ENCODE peak calls at places on chromosomes 2 and 18, in nine cellular contexts. W is esophagus squamous epithelium, N is HCT116, L is mesenchymal stem cell, P is A549, D is lower lobe of right lung, O is cardiac muscle cell, F is transverse colon, Y is pancreas. H is an unnamed sample.

GRCh38 chr2:226838758-226839555 is 3.1 kb downstream of the RHBDD1 start:
- DNase-seq in W (no peak), N (no peak), L (peak), P (no peak), D (no peak), O (no peak), F (no peak), Y (no peak), H (no peak)

GRCh38 chr2:207854484-207855386 is 85.0 kb upstream of the FZD5 start:
- DNase-seq in W (no peak), N (no peak), L (no peak), P (no peak), D (no peak), O (no peak), F (no peak), Y (no peak), H (no peak)

GRCh38 chr18:22667616-22668422 is 250.1 kb upstream of the CTAGE1 start:
- DNase-seq in W (no peak), N (peak), L (peak), P (peak), D (no peak), O (no peak), F (no peak), Y (no peak), H (no peak)

GRCh38 chr2:47230418-47230817 is 75.3 kb upstream of the STPG4 start:
- DNase-seq in W (no peak), N (no peak), L (peak), P (no peak), D (no peak), O (no peak), F (peak), Y (no peak), H (peak)

GRCh38 chr18:42306208-42306980 is 351.4 kb downstream of the PIK3C3 start:
- DNase-seq in W (no peak), N (no peak), L (peak), P (no peak), D (no peak), O (no peak), F (no peak), Y (no peak), H (no peak)

GRCh38 chr18:5417342-5417741 is 121.8 kb upstream of the ZBTB14 start:
- DNase-seq in W (no peak), N (no peak), L (peak), P (no peak), D (no peak), O (peak), F (no peak), Y (no peak), H (peak)

GRCh38 chr2:173734686-173735308 is 230.4 kb downstream of the SP3 start:
- DNase-seq in W (no peak), N (no peak), L (no peak), P (no peak), D (no peak), O (no peak), F (no peak), Y (no peak), H (no peak)

GRCh38 chr2:184394642-184395041 is 203.7 kb upstream of the ZNF804A start:
- DNase-seq in W (no peak), N (no peak), L (no peak), P (no peak), D (no peak), O (no peak), F (no peak), Y (no peak), H (no peak)

GRCh38 chr2:71277536-71278103 is 50.7 kb upstream of the PAIP2B start:
- DNase-seq in W (no peak), N (peak), L (peak), P (peak), D (peak), O (peak), F (peak), Y (peak), H (peak)

GRCh38 chr2:134282638-134283400 is 28.9 kb downstream of the MGAT5 start:
- DNase-seq in W (no peak), N (no peak), L (peak), P (no peak), D (no peak), O (no peak), F (no peak), Y (no peak), H (no peak)

GRCh38 chr2:137729305-137729704 is 235.0 kb upstream of the HNMT start:
- DNase-seq in W (no peak), N (no peak), L (no peak), P (no peak), D (no peak), O (no peak), F (no peak), Y (no peak), H (no peak)

GRCh38 chr2:70094171-70094977 is 7.1 kb downstream of the PCBP1 start:
- DNase-seq in W (no peak), N (no peak), L (no peak), P (no peak), D (no peak), O (no peak), F (no peak), Y (no peak), H (no peak)

GRCh38 chr2:176188218-176188968 is at the start of gene HOXD1:
- DNase-seq in W (no peak), N (no peak), L (no peak), P (peak), D (peak), O (no peak), F (peak), Y (peak), H (no peak)

GRCh38 chr2:121902171-121902591 is 146.7 kb downstream of the TSN start:
- DNase-seq in W (no peak), N (no peak), L (no peak), P (no peak), D (no peak), O (no peak), F (no peak), Y (no peak), H (no peak)

GRCh38 chr2:228048838-228049490 is 132.5 kb downstream of the SPHKAP start:
- DNase-seq in W (no peak), N (peak), L (peak), P (peak), D (no peak), O (peak), F (peak), Y (no peak), H (no peak)

GRCh38 chr2:25829377-25829704 is 48.9 kb downstream of the ASXL2 start:
- DNase-seq in W (no peak), N (no peak), L (no peak), P (no peak), D (no peak), O (no peak), F (no peak), Y (no peak), H (no peak)

GRCh38 chr2:80501874-80502624 is 197.5 kb upstream of the LRRTM1 start:
- DNase-seq in W (no peak), N (no peak), L (no peak), P (no peak), D (no peak), O (no peak), F (no peak), Y (no peak), H (no peak)

GRCh38 chr18:58150772-58151171 is 106.7 kb downstream of the NEDD4L start:
- DNase-seq in W (no peak), N (no peak), L (no peak), P (no peak), D (no peak), O (no peak), F (no peak), Y (no peak), H (no peak)

DNA sequence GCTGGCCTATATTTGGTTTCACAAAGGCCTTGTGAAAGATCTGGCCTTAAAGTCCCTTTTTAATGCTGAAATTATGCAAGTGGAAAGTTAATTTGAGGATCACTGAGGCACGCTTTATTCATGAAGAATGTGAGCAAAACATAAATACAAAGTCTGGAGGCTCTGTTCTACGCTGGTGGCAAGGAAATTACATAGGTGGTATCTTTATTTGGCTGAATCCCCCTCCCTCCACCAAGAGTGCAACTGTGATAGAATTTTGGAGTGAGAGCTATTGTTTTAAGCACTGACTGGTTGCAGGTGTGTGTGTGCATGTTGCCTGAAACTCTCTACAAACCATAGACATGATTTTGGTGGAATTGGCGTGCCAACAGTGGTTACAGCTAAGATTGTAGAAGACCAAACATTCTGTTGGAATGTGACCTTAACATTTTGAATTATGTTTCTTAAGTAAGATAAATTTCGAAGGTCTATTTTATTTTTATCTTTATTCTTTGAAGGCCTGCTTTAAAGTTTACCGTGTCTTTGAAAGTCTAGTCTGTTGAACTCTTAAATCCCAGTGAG is 114.3 kb downstream of the SPTBN1 start:
- DNase-seq in W (no peak), N (no peak), L (no peak), P (no peak), D (no peak), O (no peak), F (no peak), Y (no peak), H (no peak)
- H3K4me3 ChIP-seq in W (no peak), N (no peak), L (no peak), P (peak), D (no peak), O (no peak), F (no peak), Y (no peak), H (no peak)

DNA sequence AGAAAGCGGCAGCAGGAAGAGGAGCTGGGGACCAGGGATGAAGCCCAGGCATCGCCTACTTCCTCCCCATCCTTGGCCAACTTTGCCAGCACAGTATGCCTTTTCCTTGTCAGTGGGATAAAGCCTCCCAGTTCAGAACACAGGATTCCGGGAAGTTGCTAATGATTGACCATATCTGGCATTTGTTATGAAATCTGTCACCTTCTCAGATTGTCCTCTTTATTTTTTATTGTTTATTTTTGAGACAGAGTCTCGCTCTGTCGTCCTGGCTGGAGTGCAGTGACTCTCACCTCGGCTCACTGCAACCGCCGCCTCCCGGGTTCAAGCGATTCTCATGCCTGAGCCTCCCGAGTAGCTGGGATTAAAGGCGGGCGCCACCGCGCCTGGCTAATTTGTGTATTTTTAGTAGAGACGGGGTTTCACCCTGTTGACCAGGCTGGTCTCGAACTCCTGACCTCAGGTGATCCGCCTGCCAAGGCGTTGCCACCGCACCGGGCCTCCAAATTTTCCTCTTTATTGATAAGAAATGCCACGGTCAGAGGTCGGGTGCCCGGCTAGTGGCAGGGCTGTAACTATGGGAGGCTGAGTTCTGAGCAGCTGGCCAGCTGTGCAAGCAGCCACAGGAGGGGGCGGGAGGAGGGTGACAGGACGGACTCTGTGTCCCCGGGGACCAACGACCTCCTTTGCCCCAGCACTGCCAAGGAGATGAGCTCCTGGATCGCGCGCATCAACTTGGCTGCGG is 24.4 kb downstream of the PSD4 start:
- DNase-seq in W (no peak), N (no peak), L (no peak), P (no peak), D (no peak), O (no peak), F (no peak), Y (no peak), H (no peak)
- H3K4me3 ChIP-seq in W (peak), N (peak), L (peak), P (peak), D (peak), O (peak), F (peak), Y (peak), H (peak)

GRCh38 chr2:34099377-34099776 is 500.3 kb upstream of the FAM98A start:
- DNase-seq in W (no peak), N (no peak), L (no peak), P (no peak), D (no peak), O (no peak), F (no peak), Y (no peak), H (no peak)

GRCh38 chr2:34105015-34105767 is 506.1 kb upstream of the FAM98A start:
- DNase-seq in W (no peak), N (no peak), L (peak), P (no peak), D (no peak), O (no peak), F (no peak), Y (no peak), H (no peak)

GRCh38 chr2:34104601-34105000 is 505.5 kb upstream of the FAM98A start:
- DNase-seq in W (no peak), N (no peak), L (peak), P (no peak), D (no peak), O (no peak), F (no peak), Y (no peak), H (no peak)

GRCh38 chr2:34103437-34103836 is 504.3 kb upstream of the FAM98A start:
- DNase-seq in W (no peak), N (no peak), L (no peak), P (no peak), D (no peak), O (no peak), F (no peak), Y (no peak), H (no peak)

DNA sequence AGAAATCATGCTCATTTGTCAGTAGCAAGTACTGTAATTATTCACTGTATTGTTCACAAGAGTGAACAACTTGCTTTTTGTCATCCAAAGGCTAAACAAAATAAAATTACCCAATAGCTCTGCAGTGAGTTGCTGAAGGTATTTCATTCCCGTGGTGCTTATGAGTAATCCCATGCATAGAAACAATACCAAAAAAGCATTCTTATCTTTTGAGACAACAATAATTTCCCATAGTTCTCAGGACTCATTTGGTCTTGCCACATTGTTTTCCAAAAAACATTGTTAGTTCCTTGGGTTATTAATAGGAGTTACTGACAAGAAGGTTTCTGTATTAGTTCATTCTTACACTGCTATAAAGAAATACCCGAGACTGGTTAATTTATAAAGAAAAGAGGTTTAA is 503.3 kb upstream of the FAM98A start:
- DNase-seq in W (no peak), N (no peak), L (no peak), P (no peak), D (no peak), O (no peak), F (no peak), Y (no peak), H (no peak)
- H3K4me3 ChIP-seq in W (no peak), N (no peak), L (no peak), P (no peak), D (no peak), O (no peak), F (no peak), Y (no peak), H (no peak)

GRCh38 chr2:148509703-148510036 is 134.9 kb upstream of the EPC2 start:
- DNase-seq in W (no peak), N (no peak), L (no peak), P (no peak), D (no peak), O (no peak), F (no peak), Y (no peak), H (no peak)

GRCh38 chr2:148511883-148512282 is 132.7 kb upstream of the EPC2 start:
- DNase-seq in W (no peak), N (no peak), L (no peak), P (no peak), D (no peak), O (no peak), F (no peak), Y (no peak), H (no peak)

GRCh38 chr2:148507970-148508369 is 136.6 kb upstream of the EPC2 start:
- DNase-seq in W (no peak), N (no peak), L (no peak), P (no peak), D (no peak), O (peak), F (no peak), Y (no peak), H (no peak)

GRCh38 chr2:148513425-148513824 is 131.1 kb upstream of the EPC2 start:
- DNase-seq in W (no peak), N (no peak), L (no peak), P (no peak), D (no peak), O (no peak), F (no peak), Y (no peak), H (no peak)

DNA sequence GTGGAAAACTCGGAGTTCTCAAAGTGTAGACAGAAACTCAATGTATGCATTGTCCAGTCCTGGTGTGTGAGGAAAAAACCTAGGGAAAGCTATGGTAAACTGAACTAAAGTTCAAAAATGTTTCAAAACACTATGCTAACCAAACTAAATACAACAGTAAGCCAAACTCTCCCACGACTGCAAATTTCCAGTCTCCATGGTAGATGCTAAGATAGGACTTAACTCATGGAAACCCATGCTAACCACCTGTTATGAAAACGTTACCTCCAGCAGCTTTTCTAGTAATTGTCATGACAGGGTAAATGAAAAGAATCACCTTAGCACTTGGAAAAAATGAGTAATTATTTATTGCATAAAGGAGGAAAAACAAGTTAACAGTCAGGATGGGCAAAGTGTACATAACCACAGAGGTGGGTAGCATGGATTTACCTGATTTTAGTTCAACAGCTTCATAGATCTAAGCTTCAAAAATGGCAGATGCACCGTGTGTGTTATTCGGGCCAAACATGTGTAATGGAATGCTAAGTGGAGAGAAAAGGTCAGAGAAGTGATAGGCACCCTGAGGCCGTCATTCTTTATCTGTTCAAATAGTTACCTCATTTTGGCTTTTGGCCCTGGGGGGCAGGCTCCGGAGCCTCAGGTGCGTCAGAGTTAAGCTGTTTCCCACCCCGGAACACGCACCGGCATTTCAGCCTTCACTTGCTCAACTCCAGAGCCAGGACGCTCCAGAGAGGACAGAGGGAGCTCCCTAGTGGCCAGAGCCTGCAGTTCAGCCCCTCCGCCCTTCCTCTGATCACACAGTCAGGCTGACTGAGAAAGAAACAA is 135.5 kb upstream of the EPC2 start:
- DNase-seq in W (peak), N (peak), L (peak), P (peak), D (peak), O (peak), F (peak), Y (peak), H (peak)
- H3K4me3 ChIP-seq in W (peak), N (peak), L (peak), P (peak), D (peak), O (no peak), F (peak), Y (no peak), H (peak)

GRCh38 chr2:68741238-68741637 is 6.6 kb downstream of the ARHGAP25 start:
- DNase-seq in W (no peak), N (no peak), L (peak), P (no peak), D (no peak), O (no peak), F (no peak), Y (no peak), H (no peak)
- H3K4me3 ChIP-seq in W (no peak), N (no peak), L (no peak), P (no peak), D (no peak), O (no peak), F (no peak), Y (no peak), H (no peak)

DNA sequence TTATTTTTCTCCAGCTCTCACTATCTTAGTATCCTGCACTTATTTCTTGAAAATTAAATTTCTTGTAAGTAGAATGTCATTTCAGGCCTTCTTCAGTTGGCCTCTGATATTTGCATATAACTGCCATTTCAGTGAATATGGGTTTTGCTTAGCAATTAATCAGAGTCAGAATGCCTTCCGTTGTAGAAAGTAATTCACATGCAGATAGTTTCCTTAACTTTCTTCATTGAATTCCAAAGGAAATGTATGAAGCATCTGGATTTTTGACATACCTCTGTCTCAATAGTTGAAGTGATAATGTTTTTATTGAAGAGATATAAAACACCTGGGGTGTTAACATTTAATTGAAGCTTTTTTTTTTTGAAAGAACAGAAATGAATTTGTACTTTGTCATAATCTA is 914.1 kb upstream of the NXPH2 start:
- DNase-seq in W (no peak), N (no peak), L (no peak), P (no peak), D (no peak), O (no peak), F (no peak), Y (no peak), H (no peak)
- H3K4me3 ChIP-seq in W (no peak), N (no peak), L (no peak), P (no peak), D (no peak), O (no peak), F (no peak), Y (no peak), H (no peak)